ENCODE peak calls at places on chromosomes 4 and X, in four cellular contexts. C, A, R and X are unnamed samples.

GRCh38 chrX:20265726-20266681 is 705 bp downstream of the RPS6KA3 start:
- DNase-seq in R (no peak), A (peak), C (peak), X (no peak)

GRCh38 chr4:85246055-85246454 is 228.9 kb upstream of the ARHGAP24 start:
- DNase-seq in A (no peak), R (no peak), C (no peak), X (no peak)

GRCh38 chr4:8391972-8392371 is 48.6 kb downstream of the ACOX3 start:
- DNase-seq in C (no peak), A (no peak), R (no peak), X (peak)

GRCh38 chr4:146521543-146522097 is at the start of gene SLC10A7:
- DNase-seq in A (peak), R (peak), C (peak), X (peak)

GRCh38 chr4:186486172-186486571 is 69.2 kb downstream of the MTNR1A start:
- DNase-seq in C (no peak), A (no peak), R (no peak), X (no peak)

GRCh38 chr4:99483636-99484035 is 27.2 kb upstream of the C4orf17 start:
- DNase-seq in A (no peak), R (no peak), C (no peak), X (no peak)

GRCh38 chrX:115952417-115953092 is 218.0 kb upstream of the AGTR2 start:
- DNase-seq in A (no peak), C (no peak), R (peak), X (no peak)

GRCh38 chr4:156974264-156974663 is 2.7 kb upstream of the PDGFC start:
- DNase-seq in A (no peak), C (no peak), R (no peak), X (no peak)

GRCh38 chr4:152724494-152724893 is 44.7 kb upstream of the TMEM154 start:
- DNase-seq in A (no peak), C (no peak), R (no peak), X (no peak)

GRCh38 chr4:186105721-186106335 is 1.3 kb downstream of the FAM149A start:
- DNase-seq in C (peak), A (no peak), R (no peak), X (no peak)

GRCh38 chrX:54208531-54208930 is 25.5 kb upstream of the FAM120C start:
- DNase-seq in A (no peak), R (no peak), C (no peak), X (no peak)

GRCh38 chr4:38313999-38314561 is 349.9 kb upstream of the KLF3 start:
- DNase-seq in A (peak), R (no peak), C (no peak), X (no peak)

GRCh38 chrX:10633722-10634121 is 13.3 kb upstream of the MID1 start:
- DNase-seq in R (no peak), C (peak), A (peak), X (no peak)

GRCh38 chr4:15682790-15683495 is 1.3 kb downstream of the FAM200B start:
- DNase-seq in C (no peak), R (no peak), A (no peak), X (no peak)

GRCh38 chr4:105536601-105537000 is 15.8 kb upstream of the ARHGEF38 start:
- DNase-seq in R (no peak), C (no peak), A (no peak), X (no peak)

GRCh38 chr4:23500876-23501275 is 389.0 kb downstream of the PPARGC1A start:
- DNase-seq in A (no peak), R (no peak), C (no peak), X (no peak)

GRCh38 chr4:47623916-47624554 is 139.0 kb downstream of the ATP10D start:
- DNase-seq in R (no peak), A (no peak), C (no peak), X (no peak)

GRCh38 chrX:101407748-101408529 is at the start of the genes GLA and HNRNPH2:
- DNase-seq in A (peak), C (peak), R (peak), X (peak)

DNA sequence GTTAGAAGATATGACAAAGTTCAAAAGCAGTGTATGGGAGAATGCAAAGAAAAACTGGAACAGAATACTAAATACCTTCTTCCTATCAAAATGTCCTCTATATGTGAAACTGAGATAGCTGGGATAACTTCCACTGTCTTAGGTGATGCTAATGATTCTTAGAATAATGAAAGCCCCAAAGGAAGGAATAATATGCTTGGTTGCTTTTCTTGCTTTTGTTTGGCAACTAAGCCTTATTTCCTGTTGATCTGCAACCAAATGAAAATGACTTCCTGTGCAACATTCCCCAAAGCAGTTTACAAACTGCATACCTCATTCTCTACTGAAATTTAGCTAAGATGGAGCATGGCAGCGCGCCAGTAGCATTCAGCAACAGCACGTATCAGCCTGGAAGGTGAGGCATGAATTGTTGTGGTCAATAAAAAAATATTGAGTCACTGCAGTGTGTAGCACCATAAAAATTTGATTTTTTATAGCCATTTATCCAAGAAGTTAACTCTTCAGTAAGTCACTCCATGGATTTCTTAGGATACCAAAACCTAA is 18.7 kb downstream of the NDNF start:
- DNase-seq in C (no peak), A (no peak), R (no peak), X (no peak)
- TF ChIP-seq FOXK2 in C (no peak), A (no peak), R (no peak), X (no peak)

DNA sequence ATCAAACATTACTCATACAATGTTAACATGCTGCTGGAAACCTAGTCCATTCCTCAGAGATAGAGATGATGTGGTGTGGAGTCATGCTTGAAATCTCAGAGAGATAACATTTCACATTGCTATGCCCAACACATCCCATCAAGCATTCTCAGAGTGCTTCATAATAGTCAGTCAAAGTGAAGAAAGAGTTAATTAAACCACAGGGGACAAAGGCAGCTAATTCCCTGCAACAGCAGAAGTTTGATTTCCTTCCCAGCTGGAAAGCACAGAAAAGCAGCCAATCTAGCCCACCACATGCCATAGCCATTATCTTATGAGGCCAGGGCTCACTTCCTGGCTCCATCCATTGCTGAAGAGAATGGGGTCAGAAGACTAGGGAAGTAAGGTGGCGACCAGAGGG is 8.9 kb downstream of the KDR start:
- DNase-seq in C (no peak), R (no peak), A (no peak), X (no peak)
- TF ChIP-seq FOXK2 in C (no peak), R (no peak), A (no peak), X (no peak)

DNA sequence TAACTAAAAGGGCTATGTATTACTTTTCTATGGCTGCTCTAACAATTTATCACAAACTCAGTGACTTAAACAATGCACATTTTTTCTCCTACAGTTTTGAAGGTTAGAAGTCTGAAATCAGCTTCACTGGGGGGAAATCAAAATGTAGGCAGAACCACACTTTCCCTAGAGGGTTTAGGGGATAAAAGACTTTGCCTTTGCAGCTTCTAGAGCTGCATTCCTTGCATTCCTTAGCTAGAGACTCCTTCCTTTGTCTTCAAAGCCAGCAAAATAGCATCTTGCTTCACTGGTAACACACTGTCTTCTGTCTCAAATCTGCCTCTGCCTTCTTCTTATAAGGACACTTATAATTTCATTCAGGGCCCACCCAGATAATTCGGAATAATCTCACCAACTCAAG is 152.4 kb upstream of the SPIN4 start:
- DNase-seq in C (no peak), R (no peak), A (no peak), X (no peak)
- TF ChIP-seq FOXK2 in C (no peak), R (no peak), A (no peak), X (no peak)

GRCh38 chr4:155909615-155910226 is 6.2 kb downstream of the TDO2 start:
- DNase-seq in R (no peak), A (no peak), C (no peak), X (no peak)

GRCh38 chr4:155906554-155907247 is 3.2 kb downstream of the TDO2 start:
- DNase-seq in R (no peak), C (no peak), A (no peak), X (no peak)

GRCh38 chr4:155911905-155912304 is 8.4 kb downstream of the TDO2 start:
- DNase-seq in C (no peak), R (no peak), A (no peak), X (no peak)

GRCh38 chr4:155903453-155903852 is at the start of gene TDO2:
- DNase-seq in C (no peak), A (no peak), R (no peak), X (no peak)

GRCh38 chr4:155908187-155909139 is 5.0 kb downstream of the TDO2 start:
- DNase-seq in A (no peak), C (no peak), R (no peak), X (no peak)
- TF ChIP-seq FOXK2 in A (no peak), C (no peak), R (no peak), X (no peak)

DNA sequence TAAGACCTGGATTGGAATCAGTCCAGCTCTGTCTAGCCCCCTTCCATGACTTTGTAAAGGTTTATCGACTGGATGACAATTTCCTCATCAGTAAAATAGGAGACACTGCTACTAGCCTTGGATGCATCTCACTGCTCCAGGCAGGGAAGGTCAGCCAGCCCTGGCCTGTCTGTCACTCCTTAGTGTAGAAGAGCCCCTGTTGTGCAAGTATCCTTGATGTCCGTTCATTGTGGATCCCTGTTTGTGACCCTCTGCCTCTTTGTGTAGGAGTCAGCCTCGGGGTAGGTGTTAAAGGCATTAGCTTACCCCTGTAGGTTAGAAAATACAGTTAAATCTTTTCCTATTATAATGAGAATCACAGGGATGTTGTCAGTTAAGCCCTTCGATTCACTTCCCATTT is 336.0 kb downstream of the ANK2 start:
- DNase-seq in A (no peak), R (no peak), C (no peak), X (no peak)
- TF ChIP-seq FOXK2 in A (no peak), R (no peak), C (no peak), X (no peak)

DNA sequence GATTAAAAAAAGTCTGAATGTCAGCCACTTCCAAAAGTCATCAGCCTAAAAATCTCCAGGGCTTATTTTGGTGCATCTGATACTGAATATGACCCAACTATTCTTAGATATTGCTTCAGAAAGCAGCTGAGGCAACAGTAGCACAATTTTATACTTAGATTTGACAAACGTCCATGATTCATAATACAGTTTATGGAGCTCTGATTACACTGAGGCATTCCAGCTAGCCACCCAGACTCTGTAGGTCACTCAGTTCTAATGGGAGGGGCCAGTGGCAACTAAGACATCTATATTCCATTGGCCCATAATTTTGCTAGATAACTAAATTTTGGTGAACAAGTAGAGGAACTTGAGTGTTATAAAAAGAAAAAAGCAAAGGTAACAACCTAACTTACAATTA is 10.3 kb downstream of the SPATA4 start:
- DNase-seq in A (no peak), C (no peak), R (no peak), X (no peak)
- TF ChIP-seq FOXK2 in A (no peak), C (no peak), R (no peak), X (no peak)

DNA sequence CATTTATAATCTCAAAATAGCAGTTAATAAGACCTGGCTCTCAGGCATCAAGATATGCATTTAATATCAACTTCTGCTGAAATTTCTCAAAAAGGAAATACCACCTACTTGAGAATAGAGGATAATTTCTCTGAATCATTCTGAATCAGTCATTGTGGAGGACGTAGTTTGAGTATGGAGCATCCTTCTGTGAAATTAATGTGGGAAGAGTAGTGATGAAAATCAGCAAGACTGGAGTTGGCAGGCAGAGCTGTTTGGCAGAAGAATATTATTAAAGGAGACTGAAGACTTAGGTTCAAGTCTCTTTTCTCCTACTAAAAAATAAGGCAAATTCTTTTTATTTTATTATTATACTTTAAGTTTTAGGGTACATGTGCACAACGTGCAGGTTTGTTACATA is 325.6 kb upstream of the ATOH1 start:
- DNase-seq in C (no peak), A (no peak), R (no peak), X (no peak)
- TF ChIP-seq FOXK2 in C (no peak), A (no peak), R (no peak), X (no peak)